ENCODE peak calls at places on chromosome 21, in four cellular contexts. B is brain microvascular endothelial cell, M is A549, A is colonic mucosa. N is an unnamed sample.

GRCh38 chr21:19130379-19131028 is 726.9 kb upstream of the TMPRSS15 start:
- DNase-seq in B (no peak), M (no peak), A (no peak), N (no peak)

GRCh38 chr21:21436012-21436545 is 437.9 kb downstream of the NCAM2 start:
- DNase-seq in B (no peak), M (no peak), A (no peak), N (no peak)

GRCh38 chr21:37184784-37185593 is 82.1 kb downstream of the VPS26C start:
- DNase-seq in B (no peak), M (no peak), A (no peak), N (no peak)

GRCh38 chr21:46004168-46004861 is 22.7 kb downstream of the COL6A1 start:
- DNase-seq in B (no peak), M (no peak), A (peak), N (no peak)

GRCh38 chr21:31107151-31107785 is 69.0 kb upstream of the KRTAP19-8 start:
- DNase-seq in B (no peak), M (no peak), A (no peak), N (no peak)

GRCh38 chr21:41489329-41489728 is 18.6 kb downstream of the TMPRSS2 start:
- DNase-seq in B (no peak), M (no peak), A (no peak), N (no peak)

GRCh38 chr21:41566500-41567014 is 58.6 kb upstream of the TMPRSS2 start:
- DNase-seq in B (no peak), M (no peak), A (peak), N (no peak)

GRCh38 chr21:29343517-29343916 is 44.8 kb downstream of the BACH1 start:
- DNase-seq in B (peak), M (no peak), A (no peak), N (no peak)

GRCh38 chr21:8992731-8993174 is 1528.6 kb upstream of the TPTE start:
- DNase-seq in B (no peak), M (peak), A (no peak), N (no peak)

GRCh38 chr21:17834639-17835354 is 15.6 kb upstream of the C21orf91 start:
- DNase-seq in B (no peak), M (no peak), A (no peak), N (no peak)

GRCh38 chr21:28975401-28975800 is 17.3 kb downstream of the LTN1 start:
- DNase-seq in B (no peak), M (no peak), A (no peak), N (no peak)

GRCh38 chr21:29376556-29376955 is 77.8 kb downstream of the BACH1 start:
- DNase-seq in B (peak), M (peak), A (peak), N (peak)

GRCh38 chr21:18743523-18743922 is 339.9 kb upstream of the TMPRSS15 start:
- DNase-seq in B (no peak), M (no peak), A (no peak), N (no peak)

GRCh38 chr21:17343055-17343454 is 169.8 kb upstream of the CXADR start:
- DNase-seq in B (peak), M (no peak), A (no peak), N (peak)

GRCh38 chr21:45922648-45923047 is 58.9 kb upstream of the COL6A1 start:
- DNase-seq in B (no peak), M (no peak), A (no peak), N (no peak)

GRCh38 chr21:33314096-33314495 is 10.7 kb upstream of the IFNAR1 start:
- DNase-seq in B (peak), M (no peak), A (no peak), N (no peak)

GRCh38 chr21:45537746-45538291 is 4.4 kb downstream of the SLC19A1 start:
- DNase-seq in B (no peak), M (no peak), A (no peak), N (no peak)

GRCh38 chr21:32750405-32750804 is 21.1 kb downstream of the PAXBP1 start:
- DNase-seq in B (no peak), M (no peak), A (no peak), N (no peak)

DNA sequence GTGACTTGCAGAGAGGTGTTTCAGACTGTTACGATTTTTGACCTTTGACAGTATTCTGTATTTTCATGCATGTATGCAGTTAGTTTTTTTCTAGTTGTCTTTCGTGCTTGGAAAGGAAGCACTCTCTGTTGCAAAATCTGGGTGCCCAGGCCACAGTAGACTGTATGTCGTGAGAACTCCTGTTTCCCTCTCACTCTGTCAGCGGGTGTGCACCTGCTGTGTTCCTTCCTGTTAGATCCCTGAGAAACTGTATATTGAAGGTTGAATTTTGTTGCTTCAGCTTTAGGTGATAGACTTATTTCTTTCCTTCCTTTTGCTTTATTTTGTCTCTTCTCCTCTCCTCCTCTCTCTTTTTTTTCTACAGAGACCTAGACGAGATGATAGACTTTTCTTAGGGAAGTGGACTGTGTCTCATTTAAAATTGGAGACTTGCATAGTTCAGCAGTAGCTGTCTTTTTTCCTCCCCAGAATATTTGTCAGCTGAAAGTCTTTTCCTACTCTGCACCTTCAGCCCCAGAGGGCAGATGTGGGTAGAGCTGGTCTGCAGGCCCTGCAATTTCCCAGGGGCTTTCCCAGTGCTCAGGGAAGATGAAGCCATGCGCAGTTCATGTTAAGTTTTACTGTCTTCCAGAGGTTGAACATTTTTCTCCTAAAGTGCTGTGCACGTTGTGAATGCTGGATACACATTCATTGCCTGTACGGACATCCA is 1.4 kb downstream of the TRAPPC10 start:
- DNase-seq in B (no peak), M (no peak), A (peak), N (peak)
- H3K4me3 ChIP-seq in B (peak), M (peak), A (peak), N (peak)

DNA sequence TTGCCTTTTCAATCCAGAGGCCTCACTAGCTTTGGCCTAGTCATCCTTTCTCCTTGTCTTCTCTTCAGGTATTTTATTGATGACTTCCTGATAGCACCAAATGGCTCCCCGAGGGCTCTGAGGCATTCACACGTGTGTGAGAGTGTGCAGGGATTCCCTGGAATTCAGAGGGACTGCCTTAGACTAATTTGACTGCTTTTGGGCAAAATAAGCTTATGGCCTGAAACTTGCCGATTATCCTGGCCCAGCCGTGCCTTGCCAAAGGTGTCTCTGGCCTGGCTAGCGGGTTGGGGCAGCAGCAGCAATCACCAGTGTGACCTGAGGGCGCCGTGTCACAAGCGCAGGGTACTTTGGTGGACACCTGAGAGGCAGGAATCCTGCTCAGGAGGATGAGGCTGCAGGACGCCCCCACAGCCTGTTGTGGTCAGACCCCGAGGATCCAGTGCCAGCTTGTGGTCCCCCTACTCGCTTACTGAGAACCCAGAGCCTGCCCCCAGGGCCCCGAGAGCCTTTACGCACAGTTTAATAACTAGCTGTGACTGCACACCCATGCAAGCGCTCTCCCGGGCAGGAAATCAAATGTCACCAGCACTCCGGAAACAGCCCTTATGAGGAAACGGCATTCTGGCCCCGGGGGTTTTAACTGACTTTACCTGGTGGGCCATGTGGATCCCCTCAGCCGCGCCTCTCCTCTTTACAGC is 62.8 kb upstream of the PDE9A start:
- DNase-seq in B (no peak), M (no peak), A (no peak), N (peak)
- H3K4me3 ChIP-seq in B (no peak), M (no peak), A (no peak), N (peak)

GRCh38 chr21:15060776-15061175 is 4.0 kb downstream of the NRIP1 start:
- DNase-seq in B (peak), M (no peak), A (no peak), N (no peak)
- H3K4me3 ChIP-seq in B (peak), M (peak), A (no peak), N (no peak)

GRCh38 chr21:26117972-26118367 is 52.6 kb downstream of the APP start:
- DNase-seq in B (no peak), M (no peak), A (no peak), N (no peak)
- H3K4me3 ChIP-seq in B (no peak), M (no peak), A (no peak), N (no peak)

GRCh38 chr21:25589905-25590304 is 17.4 kb downstream of the MRPL39 start:
- DNase-seq in B (no peak), M (no peak), A (no peak), N (no peak)

GRCh38 chr21:25583370-25584133 is 23.7 kb downstream of the MRPL39 start:
- DNase-seq in B (no peak), M (no peak), A (no peak), N (no peak)

GRCh38 chr21:25582888-25583287 is 24.4 kb downstream of the MRPL39 start:
- DNase-seq in B (no peak), M (no peak), A (no peak), N (peak)

GRCh38 chr21:25584833-25585232 is 22.4 kb downstream of the MRPL39 start:
- DNase-seq in B (no peak), M (no peak), A (no peak), N (no peak)

DNA sequence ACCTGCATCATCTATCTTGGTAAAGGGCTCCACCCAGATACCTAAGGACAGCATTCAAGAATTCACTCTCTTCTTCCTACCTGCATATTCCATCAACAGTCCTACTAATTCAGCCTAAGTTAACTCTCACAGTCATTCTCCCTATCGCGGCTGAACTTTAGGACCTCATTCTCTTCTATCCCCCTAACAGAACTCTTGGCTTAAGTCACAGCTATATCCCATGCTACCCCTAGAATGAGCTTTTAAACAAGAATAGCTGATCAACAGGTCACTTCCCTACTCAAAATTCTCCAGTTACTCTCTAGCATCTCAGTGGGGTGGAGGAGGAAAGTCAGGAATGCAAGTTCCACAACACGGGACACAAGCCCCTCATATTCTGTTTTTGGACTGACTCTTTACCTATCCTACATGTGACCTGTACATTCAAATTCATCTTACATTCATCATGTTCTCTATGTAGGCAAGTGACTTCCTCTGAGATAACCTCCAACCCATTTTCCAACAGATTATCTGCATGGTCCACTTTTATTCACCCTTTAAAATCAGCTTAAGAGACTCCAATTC is 21.0 kb downstream of the MRPL39 start:
- DNase-seq in B (no peak), M (no peak), A (no peak), N (no peak)
- H3K4me3 ChIP-seq in B (no peak), M (no peak), A (no peak), N (no peak)

DNA sequence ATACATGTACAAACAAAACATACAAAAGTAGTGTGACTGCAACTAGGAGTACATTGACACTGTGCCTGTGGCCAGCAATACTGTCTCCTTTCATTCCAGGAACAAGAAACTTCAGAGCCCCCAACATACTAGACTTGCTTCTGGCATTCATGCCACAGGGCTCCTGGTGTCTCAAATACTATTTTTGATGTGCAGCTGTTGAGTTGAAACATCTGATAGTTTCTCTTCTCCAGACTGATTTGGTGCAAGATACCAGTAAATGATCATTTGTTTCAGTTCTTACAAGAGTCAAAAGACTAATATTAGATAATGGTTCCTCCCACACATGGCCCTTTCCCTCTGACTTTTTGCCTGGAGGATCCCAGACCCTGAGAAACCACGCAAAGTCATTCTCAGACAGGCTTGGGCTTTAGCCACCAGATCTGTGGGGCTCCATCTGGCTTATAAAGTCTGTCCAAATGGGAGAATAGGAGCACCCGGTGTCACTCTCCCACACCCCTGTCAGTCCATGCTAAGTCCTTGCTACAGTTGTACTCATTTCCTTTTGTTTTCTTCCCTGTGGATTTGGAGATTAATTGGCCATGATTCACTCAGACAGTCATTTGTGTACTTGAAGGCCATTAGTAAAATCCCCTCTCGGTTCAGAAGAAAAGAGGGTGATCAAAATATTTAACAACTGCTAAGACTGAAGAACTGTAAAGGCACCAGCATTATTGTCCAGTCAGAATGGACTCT is 163.5 kb upstream of the RUNX1 start:
- DNase-seq in B (no peak), M (no peak), A (no peak), N (no peak)
- H3K4me3 ChIP-seq in B (no peak), M (no peak), A (no peak), N (no peak)

N was measured in Jurkat, Clone E6-1.